ENCODE peak calls at places on chromosome X, in six cellular contexts. X is HS-5, Z is T follicular helper cell, A is T-helper 2 cell, T is NCI-H1930, B is frontal cortex. V is an unnamed sample.
A peak's percentile ranks its signal among the peaks of the same experiment; 100 is the strongest.

GRCh38 chrX:39705299-39705698 is 392.5 kb downstream of the BCOR start:
- DNase-seq in X (peak; percentile 53), Z (no peak), A (no peak), T (no peak), B (no peak), V (peak; percentile 26)

GRCh38 chrX:12890467-12890866 is 16.0 kb upstream of the TLR8 start:
- DNase-seq in X (no peak), Z (no peak), A (no peak), T (no peak), B (no peak), V (no peak)

GRCh38 chrX:37785569-37785968 is 5.7 kb downstream of the CYBB start:
- DNase-seq in X (no peak), Z (no peak), A (no peak), T (no peak), B (no peak), V (no peak)

GRCh38 chrX:15350329-15350996 is 15.1 kb upstream of the PIGA start:
- DNase-seq in X (no peak), Z (no peak), A (no peak), T (no peak), B (no peak), V (no peak)

GRCh38 chrX:107579956-107580355 is 48.4 kb upstream of the PRPS1 start:
- DNase-seq in X (no peak), Z (no peak), A (no peak), T (no peak), B (no peak), V (no peak)

GRCh38 chrX:23292979-23293651 is 41.5 kb upstream of the PTCHD1 start:
- DNase-seq in X (no peak), Z (no peak), A (no peak), T (no peak), B (no peak), V (no peak)

GRCh38 chrX:45903781-45904201 is 641.4 kb downstream of the ZNF674 start:
- DNase-seq in X (no peak), Z (no peak), A (no peak), T (no peak), B (no peak), V (no peak)

GRCh38 chrX:132728296-132728695 is 230.1 kb downstream of the HS6ST2 start:
- DNase-seq in X (no peak), Z (no peak), A (no peak), T (no peak), B (no peak), V (no peak)

GRCh38 chrX:319579-320125 is 1.1 kb upstream of the GTPBP6 start:
- DNase-seq in X (no peak), Z (no peak), A (no peak), T (no peak), B (no peak), V (no peak)

GRCh38 chrX:65993915-65994460 is 45.9 kb downstream of the VSIG4 start:
- DNase-seq in X (no peak), Z (no peak), A (no peak), T (no peak), B (no peak), V (no peak)

GRCh38 chrX:85326234-85327059 is 53.0 kb downstream of the POF1B start:
- DNase-seq in X (no peak), Z (no peak), A (no peak), T (no peak), B (no peak), V (no peak)

GRCh38 chrX:135707880-135708279 is 5.6 kb upstream of the CT45A1 start:
- DNase-seq in X (no peak), Z (no peak), A (no peak), T (peak; percentile 83), B (no peak), V (no peak)

GRCh38 chrX:66625525-66625924 is 13.4 kb downstream of the EDA2R start:
- DNase-seq in X (no peak), Z (no peak), A (no peak), T (no peak), B (no peak), V (no peak)

GRCh38 chrX:85964744-85965143 is 82.6 kb downstream of the CHM start:
- DNase-seq in X (no peak), Z (no peak), A (no peak), T (no peak), B (no peak), V (no peak)

GRCh38 chrX:107750263-107750662 is 25.3 kb downstream of the TSC22D3 start:
- DNase-seq in X (no peak), Z (no peak), A (no peak), T (no peak), B (no peak), V (no peak)

GRCh38 chrX:68894513-68895338 is 65.9 kb downstream of the EFNB1 start:
- DNase-seq in X (no peak), Z (no peak), A (no peak), T (no peak), B (peak; percentile 46), V (no peak)

GRCh38 chrX:3518870-3519269 is 172.4 kb upstream of the MXRA5 start:
- DNase-seq in X (no peak), Z (no peak), A (no peak), T (no peak), B (no peak), V (no peak)

GRCh38 chrX:96721398-96721797 is 36.8 kb downstream of the DIAPH2 start:
- DNase-seq in X (no peak), Z (no peak), A (no peak), T (no peak), B (no peak), V (no peak)

GRCh38 chrX:55815546-55815945 is 98.0 kb downstream of the RRAGB start:
- DNase-seq in X (no peak), Z (no peak), A (no peak), T (no peak), B (no peak), V (no peak)

GRCh38 chrX:38970845-38971244 is 169.6 kb downstream of the MID1IP1 start:
- DNase-seq in X (no peak), Z (no peak), A (no peak), T (no peak), B (no peak), V (no peak)

GRCh38 chrX:69062493-69062892 is 102.8 kb downstream of the PJA1 start:
- DNase-seq in X (no peak), Z (no peak), A (no peak), T (no peak), B (no peak), V (no peak)

GRCh38 chrX:107704587-107704986 is 71.0 kb downstream of the TSC22D3 start:
- DNase-seq in X (no peak), Z (no peak), A (no peak), T (no peak), B (no peak), V (no peak)

GRCh38 chrX:104307341-104307740 is 52.6 kb upstream of the ESX1 start:
- DNase-seq in X (no peak), Z (no peak), A (no peak), T (no peak), B (no peak), V (no peak)

V was measured in keratinocyte.